ENCODE peak calls at places on chromosome 7, in nine cellular contexts. One of them, this sample, is unnamed.

GRCh38 chr7:73850781-73851207 is 8.5 kb upstream of the METTL27 start:
- DNase-seq in K562: peak; percentile 56
- DNase-seq in H1: no peak
- DNase-seq in tibial nerve: peak; percentile 60
- DNase-seq in A549: peak; percentile 81
- DNase-seq in ovary: no peak
- DNase-seq in body of pancreas: no peak
- DNase-seq in uterus: no peak
- DNase-seq in IMR-90: peak; percentile 99
- DNase-seq in this sample: peak; percentile 71

GRCh38 chr7:155461631-155462030 is 3.7 kb downstream of the EN2 start:
- DNase-seq in K562: no peak
- DNase-seq in H1: peak; percentile 55
- DNase-seq in tibial nerve: no peak
- DNase-seq in A549: no peak
- DNase-seq in ovary: no peak
- DNase-seq in body of pancreas: no peak
- DNase-seq in uterus: no peak
- DNase-seq in IMR-90: no peak
- DNase-seq in this sample: no peak

GRCh38 chr7:151838072-151838471 is 38.8 kb downstream of the PRKAG2 start:
- DNase-seq in K562: no peak
- DNase-seq in H1: no peak
- DNase-seq in tibial nerve: no peak
- DNase-seq in A549: no peak
- DNase-seq in ovary: no peak
- DNase-seq in body of pancreas: no peak
- DNase-seq in uterus: no peak
- DNase-seq in IMR-90: no peak
- DNase-seq in this sample: no peak

GRCh38 chr7:82044497-82045080 is 274.7 kb upstream of the HGF start:
- DNase-seq in K562: peak; percentile 15
- DNase-seq in H1: no peak
- DNase-seq in tibial nerve: peak; percentile 76
- DNase-seq in A549: peak; percentile 66
- DNase-seq in ovary: no peak
- DNase-seq in body of pancreas: peak; percentile 49
- DNase-seq in uterus: no peak
- DNase-seq in IMR-90: peak; percentile 58
- DNase-seq in this sample: no peak

GRCh38 chr7:2288986-2289611 is 25.1 kb downstream of the SNX8 start:
- DNase-seq in K562: no peak
- DNase-seq in H1: no peak
- DNase-seq in tibial nerve: no peak
- DNase-seq in A549: no peak
- DNase-seq in ovary: no peak
- DNase-seq in body of pancreas: no peak
- DNase-seq in uterus: no peak
- DNase-seq in IMR-90: no peak
- DNase-seq in this sample: no peak

GRCh38 chr7:24812313-24812945 is 55.2 kb upstream of the GSDME start:
- DNase-seq in K562: peak; percentile 60
- DNase-seq in H1: peak; percentile 72
- DNase-seq in tibial nerve: peak; percentile 44
- DNase-seq in A549: peak; percentile 40
- DNase-seq in ovary: peak; percentile 58
- DNase-seq in body of pancreas: peak; percentile 70
- DNase-seq in uterus: peak; percentile 48
- DNase-seq in IMR-90: peak; percentile 36
- DNase-seq in this sample: peak; percentile 54

GRCh38 chr7:133365892-133366291 is 113.0 kb downstream of the EXOC4 start:
- DNase-seq in K562: no peak
- DNase-seq in H1: no peak
- DNase-seq in tibial nerve: no peak
- DNase-seq in A549: no peak
- DNase-seq in ovary: no peak
- DNase-seq in body of pancreas: peak; percentile 39
- DNase-seq in uterus: peak; percentile 18
- DNase-seq in IMR-90: peak; percentile 62
- DNase-seq in this sample: no peak

GRCh38 chr7:39644170-39644569 is 20.8 kb downstream of the RALA start:
- DNase-seq in K562: no peak
- DNase-seq in H1: no peak
- DNase-seq in tibial nerve: no peak
- DNase-seq in A549: no peak
- DNase-seq in ovary: no peak
- DNase-seq in body of pancreas: no peak
- DNase-seq in uterus: no peak
- DNase-seq in IMR-90: peak; percentile 83
- DNase-seq in this sample: no peak

GRCh38 chr7:1431226-1431625 is 28.0 kb downstream of the MICALL2 start:
- DNase-seq in K562: no peak
- DNase-seq in H1: no peak
- DNase-seq in tibial nerve: no peak
- DNase-seq in A549: no peak
- DNase-seq in ovary: no peak
- DNase-seq in body of pancreas: no peak
- DNase-seq in uterus: no peak
- DNase-seq in IMR-90: no peak
- DNase-seq in this sample: no peak

GRCh38 chr7:26704036-26704435 is 160.4 kb downstream of the SKAP2 start:
- DNase-seq in K562: no peak
- DNase-seq in H1: no peak
- DNase-seq in tibial nerve: no peak
- DNase-seq in A549: no peak
- DNase-seq in ovary: no peak
- DNase-seq in body of pancreas: no peak
- DNase-seq in uterus: no peak
- DNase-seq in IMR-90: no peak
- DNase-seq in this sample: no peak

GRCh38 chr7:151133986-151134742 is 33.3 kb downstream of the GBX1 start:
- DNase-seq in K562: no peak
- DNase-seq in H1: no peak
- DNase-seq in tibial nerve: no peak
- DNase-seq in A549: no peak
- DNase-seq in ovary: peak; percentile 27
- DNase-seq in body of pancreas: peak; percentile 4
- DNase-seq in uterus: peak; percentile 12
- DNase-seq in IMR-90: no peak
- DNase-seq in this sample: no peak

GRCh38 chr7:91344911-91345310 is 80.7 kb downstream of the FZD1 start:
- DNase-seq in K562: no peak
- DNase-seq in H1: no peak
- DNase-seq in tibial nerve: no peak
- DNase-seq in A549: no peak
- DNase-seq in ovary: no peak
- DNase-seq in body of pancreas: no peak
- DNase-seq in uterus: no peak
- DNase-seq in IMR-90: no peak
- DNase-seq in this sample: no peak

DNA sequence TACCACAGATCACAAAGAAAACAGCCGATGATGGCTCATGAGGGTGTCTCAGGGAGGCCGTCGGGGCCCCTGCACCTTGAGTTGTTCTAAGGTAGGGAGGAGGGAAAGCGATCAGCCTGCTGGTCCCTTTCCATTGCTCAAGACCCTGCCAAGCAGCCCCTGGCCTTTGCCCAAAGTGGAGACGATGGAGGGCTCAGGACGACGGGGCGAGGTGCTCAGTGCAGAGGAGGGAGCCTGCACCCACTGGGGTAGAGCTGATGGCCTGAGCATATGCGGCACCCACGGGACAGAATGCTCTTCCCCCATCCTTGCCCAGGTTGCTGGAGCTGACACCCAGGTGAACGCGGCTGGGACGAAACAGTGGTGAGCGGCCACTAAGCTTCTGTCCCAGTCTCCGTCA is 58.3 kb upstream of the FAM20C start:
- DNase-seq in K562: no peak
- DNase-seq in H1: no peak
- DNase-seq in tibial nerve: no peak
- DNase-seq in A549: no peak
- DNase-seq in ovary: no peak
- DNase-seq in body of pancreas: no peak
- DNase-seq in uterus: no peak
- DNase-seq in IMR-90: no peak
- DNase-seq in this sample: no peak
- TF ChIP-seq POLR2A in K562: no peak
- TF ChIP-seq POLR2A in H1: no peak
- TF ChIP-seq POLR2A in tibial nerve: no peak
- TF ChIP-seq POLR2A in A549: no peak
- TF ChIP-seq POLR2A in ovary: no peak
- TF ChIP-seq POLR2A in body of pancreas: no peak
- TF ChIP-seq POLR2A in uterus: no peak
- TF ChIP-seq POLR2A in IMR-90: no peak
- TF ChIP-seq POLR2A in this sample: no peak

DNA sequence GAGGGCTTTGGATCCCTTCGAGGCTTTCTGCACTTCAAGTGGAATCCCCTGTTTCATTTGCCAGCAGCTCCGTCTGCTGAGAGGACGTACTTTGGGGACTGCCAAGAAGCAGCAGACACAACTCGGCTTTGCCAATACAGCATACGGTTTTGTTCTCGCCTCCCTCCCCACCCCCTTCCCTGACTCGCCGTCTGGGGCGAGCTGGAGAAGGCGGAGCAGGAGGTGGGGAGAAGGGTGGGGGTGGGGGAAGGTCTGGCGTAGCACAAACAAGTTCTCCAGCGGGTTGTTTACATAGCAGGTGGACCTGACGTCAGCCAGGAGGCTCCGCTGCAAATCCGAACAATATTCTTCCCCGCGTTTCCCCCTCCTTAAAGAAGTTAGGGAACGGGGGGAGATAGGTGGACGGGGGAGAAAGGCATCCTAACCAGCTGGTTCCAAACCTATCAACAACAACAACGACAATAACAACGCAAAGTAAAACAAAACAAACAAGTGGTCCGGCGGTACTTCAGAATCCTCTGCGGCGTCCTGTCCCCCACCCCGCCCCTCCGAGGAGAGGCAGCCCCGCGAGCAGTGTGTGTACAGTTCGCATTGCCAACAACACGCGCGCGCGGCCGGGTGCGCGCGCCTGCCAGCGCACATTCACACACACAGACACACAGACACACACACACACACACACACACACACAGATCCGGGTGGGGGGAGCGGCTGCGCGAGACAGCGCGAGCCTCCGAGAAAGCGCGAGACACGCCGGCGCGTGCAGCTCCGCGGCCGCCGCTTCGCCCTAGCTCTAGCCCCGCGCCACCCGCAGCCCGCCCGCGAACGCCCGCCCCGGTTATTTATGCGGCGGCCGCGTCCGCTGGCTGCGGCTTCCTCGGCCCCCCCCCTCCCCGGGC is 167.0 kb upstream of the PPP1R3A start:
- DNase-seq in K562: no peak
- DNase-seq in H1: no peak
- DNase-seq in tibial nerve: peak; percentile 82
- DNase-seq in A549: peak; percentile 40
- DNase-seq in ovary: peak; percentile 89
- DNase-seq in body of pancreas: peak; percentile 94
- DNase-seq in uterus: peak; percentile 79
- DNase-seq in IMR-90: peak; percentile 61
- DNase-seq in this sample: no peak
- TF ChIP-seq POLR2A in K562: no peak
- TF ChIP-seq POLR2A in H1: no peak
- TF ChIP-seq POLR2A in tibial nerve: peak; percentile 54
- TF ChIP-seq POLR2A in A549: no peak
- TF ChIP-seq POLR2A in ovary: peak; percentile 60
- TF ChIP-seq POLR2A in body of pancreas: peak; percentile 78
- TF ChIP-seq POLR2A in uterus: peak; percentile 44
- TF ChIP-seq POLR2A in IMR-90: no peak
- TF ChIP-seq POLR2A in this sample: peak; percentile 27

DNA sequence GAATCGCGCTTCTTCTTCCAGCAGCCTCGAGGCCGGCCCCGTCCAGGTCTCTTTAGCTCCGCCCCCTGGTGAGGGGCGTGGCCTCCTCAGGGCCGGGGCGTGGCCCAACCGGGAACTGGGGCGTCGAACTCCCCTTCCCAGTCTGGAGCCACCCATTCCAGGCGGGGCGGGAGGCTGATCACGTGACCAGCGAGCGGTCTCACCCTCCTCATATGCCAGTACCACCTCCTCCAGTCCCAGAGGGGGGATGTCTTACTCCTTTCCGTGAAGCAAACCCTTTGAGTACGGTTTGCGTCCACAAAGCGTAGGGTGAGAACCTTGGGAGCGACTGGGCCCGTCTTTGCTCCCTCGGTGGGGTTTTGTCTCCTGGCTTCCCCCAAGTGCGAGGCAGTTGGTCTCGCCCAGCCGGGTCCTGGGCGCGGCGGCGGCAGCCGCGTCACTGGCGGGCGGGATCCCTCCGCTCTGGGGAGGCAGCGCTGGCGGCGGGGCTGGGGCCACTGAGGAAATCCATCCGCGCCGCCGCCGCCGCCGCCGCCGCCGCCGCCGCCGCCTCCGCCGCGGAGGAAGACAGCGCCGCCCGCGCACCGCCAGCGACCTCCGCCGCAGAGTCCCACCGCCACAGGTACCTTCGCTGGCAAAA is at the start of gene GNB2:
- DNase-seq in K562: peak; percentile 99
- DNase-seq in H1: peak; percentile 100
- DNase-seq in tibial nerve: peak; percentile 99
- DNase-seq in A549: peak; percentile 100
- DNase-seq in ovary: peak; percentile 100
- DNase-seq in body of pancreas: peak; percentile 99
- DNase-seq in uterus: peak; percentile 100
- DNase-seq in IMR-90: peak; percentile 99
- DNase-seq in this sample: peak; percentile 95
- TF ChIP-seq POLR2A in K562: peak; percentile 57
- TF ChIP-seq POLR2A in H1: no peak
- TF ChIP-seq POLR2A in tibial nerve: peak; percentile 95
- TF ChIP-seq POLR2A in A549: peak; percentile 26
- TF ChIP-seq POLR2A in ovary: peak; percentile 91
- TF ChIP-seq POLR2A in body of pancreas: peak; percentile 70
- TF ChIP-seq POLR2A in uterus: peak; percentile 94
- TF ChIP-seq POLR2A in IMR-90: peak; percentile 25
- TF ChIP-seq POLR2A in this sample: peak; percentile 19

DNA sequence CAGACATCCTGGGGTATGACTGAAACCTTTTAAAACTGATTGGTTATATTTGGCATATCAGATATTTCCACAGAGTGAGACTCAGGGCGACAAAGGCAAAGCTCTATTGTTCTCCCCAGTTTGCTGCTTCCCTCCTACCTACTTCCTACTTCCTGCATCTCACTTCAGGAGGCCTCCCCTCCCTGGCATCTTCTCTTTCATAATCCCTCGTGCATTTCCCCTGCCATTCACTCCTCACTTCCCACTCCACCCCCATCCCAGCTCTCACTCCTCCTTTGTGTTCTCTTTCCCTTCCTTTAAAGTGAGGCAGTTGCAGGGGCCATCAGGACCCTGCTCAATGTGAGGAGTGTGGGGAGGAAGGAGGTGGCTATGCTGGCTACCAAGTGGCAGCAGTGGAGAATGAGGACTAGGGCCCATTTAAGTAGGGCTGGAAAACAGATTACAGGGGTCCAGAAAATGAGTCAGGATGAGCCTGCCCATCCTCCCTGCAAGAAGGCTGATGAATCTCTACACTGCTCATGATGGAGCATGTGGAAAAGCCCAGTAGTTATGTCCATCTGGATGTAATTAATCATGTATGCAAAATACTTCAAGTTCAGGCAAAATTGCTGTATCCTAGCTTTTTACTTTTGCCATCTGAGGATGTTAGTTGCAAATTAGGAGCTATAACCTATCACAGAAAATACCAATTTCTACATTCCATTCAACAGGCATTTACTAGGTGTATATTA is 311.8 kb upstream of the IMMP2L start:
- DNase-seq in K562: no peak
- DNase-seq in H1: no peak
- DNase-seq in tibial nerve: no peak
- DNase-seq in A549: no peak
- DNase-seq in ovary: no peak
- DNase-seq in body of pancreas: no peak
- DNase-seq in uterus: no peak
- DNase-seq in IMR-90: peak; percentile 42
- DNase-seq in this sample: no peak
- TF ChIP-seq POLR2A in K562: no peak
- TF ChIP-seq POLR2A in H1: no peak
- TF ChIP-seq POLR2A in tibial nerve: no peak
- TF ChIP-seq POLR2A in A549: no peak
- TF ChIP-seq POLR2A in ovary: no peak
- TF ChIP-seq POLR2A in body of pancreas: no peak
- TF ChIP-seq POLR2A in uterus: no peak
- TF ChIP-seq POLR2A in IMR-90: no peak
- TF ChIP-seq POLR2A in this sample: no peak

This sample was measured in H54.